ENCODE peak calls at places on chromosomes 6 and 20, in ten cellular contexts. One of them, this sample, is unnamed.

GRCh38 chr20:22305391-22305790 is 279.0 kb downstream of the FOXA2 start:
- DNase-seq in AG10803: no peak
- DNase-seq in fibroblast of pulmonary artery: no peak
- DNase-seq in AG04449: no peak
- DNase-seq in GM20000: no peak
- DNase-seq in lower lobe of right lung: no peak
- DNase-seq in kidney epithelial cell: no peak
- DNase-seq in MCF 10A: no peak
- DNase-seq in cardiac muscle cell: no peak
- DNase-seq in nephron progenitor cell: no peak
- DNase-seq in this sample: no peak

GRCh38 chr6:105326216-105326615 is 76.7 kb downstream of the PREP start:
- DNase-seq in nephron progenitor cell: no peak
- DNase-seq in lower lobe of right lung: no peak
- DNase-seq in AG10803: peak
- DNase-seq in AG04449: no peak
- DNase-seq in cardiac muscle cell: peak
- DNase-seq in kidney epithelial cell: no peak
- DNase-seq in GM20000: no peak
- DNase-seq in MCF 10A: peak
- DNase-seq in fibroblast of pulmonary artery: peak
- DNase-seq in this sample: no peak

GRCh38 chr20:60054716-60055371 is 96.6 kb downstream of the CDH26 start:
- DNase-seq in lower lobe of right lung: no peak
- DNase-seq in nephron progenitor cell: no peak
- DNase-seq in kidney epithelial cell: no peak
- DNase-seq in AG10803: no peak
- DNase-seq in fibroblast of pulmonary artery: no peak
- DNase-seq in AG04449: no peak
- DNase-seq in cardiac muscle cell: no peak
- DNase-seq in GM20000: no peak
- DNase-seq in MCF 10A: no peak
- DNase-seq in this sample: peak

GRCh38 chr6:82775361-82775760 is 290.3 kb downstream of the UBE3D start:
- DNase-seq in AG04449: no peak
- DNase-seq in GM20000: no peak
- DNase-seq in fibroblast of pulmonary artery: no peak
- DNase-seq in AG10803: peak
- DNase-seq in cardiac muscle cell: no peak
- DNase-seq in kidney epithelial cell: no peak
- DNase-seq in nephron progenitor cell: no peak
- DNase-seq in MCF 10A: no peak
- DNase-seq in lower lobe of right lung: no peak
- DNase-seq in this sample: no peak

GRCh38 chr6:169982461-169983386 is 231.3 kb downstream of the ERMARD start:
- DNase-seq in fibroblast of pulmonary artery: no peak
- DNase-seq in GM20000: no peak
- DNase-seq in kidney epithelial cell: no peak
- DNase-seq in cardiac muscle cell: no peak
- DNase-seq in nephron progenitor cell: no peak
- DNase-seq in AG04449: no peak
- DNase-seq in lower lobe of right lung: no peak
- DNase-seq in AG10803: no peak
- DNase-seq in MCF 10A: no peak
- DNase-seq in this sample: no peak

GRCh38 chr6:151005896-151006632 is 140.6 kb downstream of the MTHFD1L start:
- DNase-seq in cardiac muscle cell: peak
- DNase-seq in GM20000: no peak
- DNase-seq in kidney epithelial cell: no peak
- DNase-seq in nephron progenitor cell: no peak
- DNase-seq in fibroblast of pulmonary artery: no peak
- DNase-seq in MCF 10A: no peak
- DNase-seq in AG10803: no peak
- DNase-seq in AG04449: no peak
- DNase-seq in lower lobe of right lung: no peak
- DNase-seq in this sample: no peak

GRCh38 chr20:49392745-49393144 is 89.7 kb downstream of the KCNB1 start:
- DNase-seq in nephron progenitor cell: no peak
- DNase-seq in cardiac muscle cell: no peak
- DNase-seq in AG10803: no peak
- DNase-seq in AG04449: no peak
- DNase-seq in MCF 10A: no peak
- DNase-seq in lower lobe of right lung: no peak
- DNase-seq in fibroblast of pulmonary artery: no peak
- DNase-seq in kidney epithelial cell: no peak
- DNase-seq in GM20000: no peak
- DNase-seq in this sample: no peak

GRCh38 chr6:168301648-168302398 is 17.8 kb downstream of the DACT2 start:
- DNase-seq in MCF 10A: no peak
- DNase-seq in cardiac muscle cell: no peak
- DNase-seq in lower lobe of right lung: no peak
- DNase-seq in nephron progenitor cell: no peak
- DNase-seq in AG10803: no peak
- DNase-seq in AG04449: no peak
- DNase-seq in GM20000: no peak
- DNase-seq in kidney epithelial cell: peak
- DNase-seq in fibroblast of pulmonary artery: no peak
- DNase-seq in this sample: peak

GRCh38 chr6:1024587-1024986 is 287.3 kb upstream of the FOXQ1 start:
- DNase-seq in nephron progenitor cell: no peak
- DNase-seq in cardiac muscle cell: no peak
- DNase-seq in fibroblast of pulmonary artery: no peak
- DNase-seq in kidney epithelial cell: no peak
- DNase-seq in AG04449: peak
- DNase-seq in AG10803: peak
- DNase-seq in GM20000: no peak
- DNase-seq in lower lobe of right lung: no peak
- DNase-seq in MCF 10A: peak
- DNase-seq in this sample: peak

GRCh38 chr6:391559-392440 is at the start of gene IRF4:
- DNase-seq in lower lobe of right lung: no peak
- DNase-seq in MCF 10A: no peak
- DNase-seq in GM20000: peak
- DNase-seq in fibroblast of pulmonary artery: no peak
- DNase-seq in cardiac muscle cell: no peak
- DNase-seq in AG10803: no peak
- DNase-seq in kidney epithelial cell: no peak
- DNase-seq in AG04449: no peak
- DNase-seq in nephron progenitor cell: peak
- DNase-seq in this sample: no peak

GRCh38 chr20:11329271-11329670 is 588.4 kb upstream of the BTBD3 start:
- DNase-seq in GM20000: no peak
- DNase-seq in AG10803: no peak
- DNase-seq in kidney epithelial cell: no peak
- DNase-seq in cardiac muscle cell: no peak
- DNase-seq in AG04449: no peak
- DNase-seq in nephron progenitor cell: no peak
- DNase-seq in MCF 10A: no peak
- DNase-seq in lower lobe of right lung: no peak
- DNase-seq in fibroblast of pulmonary artery: no peak
- DNase-seq in this sample: no peak

GRCh38 chr6:132188865-132189264 is 212.4 kb downstream of the MOXD1 start:
- DNase-seq in lower lobe of right lung: no peak
- DNase-seq in GM20000: no peak
- DNase-seq in kidney epithelial cell: peak
- DNase-seq in cardiac muscle cell: peak
- DNase-seq in MCF 10A: peak
- DNase-seq in nephron progenitor cell: no peak
- DNase-seq in AG04449: no peak
- DNase-seq in AG10803: peak
- DNase-seq in fibroblast of pulmonary artery: peak
- DNase-seq in this sample: no peak

GRCh38 chr6:150573041-150573681 is 26.5 kb upstream of the PLEKHG1 start:
- DNase-seq in cardiac muscle cell: no peak
- DNase-seq in AG10803: no peak
- DNase-seq in GM20000: no peak
- DNase-seq in kidney epithelial cell: no peak
- DNase-seq in lower lobe of right lung: no peak
- DNase-seq in fibroblast of pulmonary artery: no peak
- DNase-seq in AG04449: no peak
- DNase-seq in MCF 10A: no peak
- DNase-seq in nephron progenitor cell: peak
- DNase-seq in this sample: no peak

GRCh38 chr6:37284781-37285180 is 26.8 kb upstream of the TMEM217 start:
- DNase-seq in cardiac muscle cell: no peak
- DNase-seq in lower lobe of right lung: no peak
- DNase-seq in GM20000: no peak
- DNase-seq in nephron progenitor cell: no peak
- DNase-seq in MCF 10A: no peak
- DNase-seq in AG10803: no peak
- DNase-seq in AG04449: no peak
- DNase-seq in fibroblast of pulmonary artery: no peak
- DNase-seq in kidney epithelial cell: no peak
- DNase-seq in this sample: peak

GRCh38 chr20:1474325-1474724 is 7.7 kb upstream of the NSFL1C start:
- DNase-seq in lower lobe of right lung: no peak
- DNase-seq in AG04449: no peak
- DNase-seq in cardiac muscle cell: no peak
- DNase-seq in MCF 10A: no peak
- DNase-seq in AG10803: no peak
- DNase-seq in kidney epithelial cell: no peak
- DNase-seq in nephron progenitor cell: no peak
- DNase-seq in fibroblast of pulmonary artery: no peak
- DNase-seq in GM20000: no peak
- DNase-seq in this sample: no peak
- TF ChIP-seq CTCF in lower lobe of right lung: no peak
- TF ChIP-seq CTCF in AG04449: no peak
- TF ChIP-seq CTCF in cardiac muscle cell: no peak
- TF ChIP-seq CTCF in MCF 10A: no peak
- TF ChIP-seq CTCF in AG10803: no peak
- TF ChIP-seq CTCF in kidney epithelial cell: no peak
- TF ChIP-seq CTCF in nephron progenitor cell: no peak
- TF ChIP-seq CTCF in fibroblast of pulmonary artery: no peak
- TF ChIP-seq CTCF in GM20000: no peak
- TF ChIP-seq CTCF in this sample: no peak

GRCh38 chr6:69180361-69181067 is 545.4 kb downstream of the ADGRB3 start:
- DNase-seq in kidney epithelial cell: no peak
- DNase-seq in lower lobe of right lung: no peak
- DNase-seq in AG04449: no peak
- DNase-seq in MCF 10A: no peak
- DNase-seq in fibroblast of pulmonary artery: no peak
- DNase-seq in AG10803: no peak
- DNase-seq in nephron progenitor cell: no peak
- DNase-seq in GM20000: no peak
- DNase-seq in cardiac muscle cell: no peak
- DNase-seq in this sample: no peak

GRCh38 chr6:69185276-69185675 is 550.2 kb downstream of the ADGRB3 start:
- DNase-seq in fibroblast of pulmonary artery: no peak
- DNase-seq in cardiac muscle cell: no peak
- DNase-seq in kidney epithelial cell: no peak
- DNase-seq in AG10803: no peak
- DNase-seq in nephron progenitor cell: no peak
- DNase-seq in GM20000: no peak
- DNase-seq in lower lobe of right lung: no peak
- DNase-seq in AG04449: no peak
- DNase-seq in MCF 10A: no peak
- DNase-seq in this sample: no peak

GRCh38 chr6:69181964-69182363 is 546.9 kb downstream of the ADGRB3 start:
- DNase-seq in kidney epithelial cell: no peak
- DNase-seq in lower lobe of right lung: no peak
- DNase-seq in AG04449: no peak
- DNase-seq in nephron progenitor cell: no peak
- DNase-seq in MCF 10A: no peak
- DNase-seq in GM20000: no peak
- DNase-seq in fibroblast of pulmonary artery: no peak
- DNase-seq in cardiac muscle cell: no peak
- DNase-seq in AG10803: no peak
- DNase-seq in this sample: no peak

GRCh38 chr6:69179681-69180080 is 544.6 kb downstream of the ADGRB3 start:
- DNase-seq in kidney epithelial cell: no peak
- DNase-seq in lower lobe of right lung: no peak
- DNase-seq in cardiac muscle cell: no peak
- DNase-seq in AG04449: no peak
- DNase-seq in GM20000: no peak
- DNase-seq in fibroblast of pulmonary artery: no peak
- DNase-seq in nephron progenitor cell: no peak
- DNase-seq in MCF 10A: peak
- DNase-seq in AG10803: no peak
- DNase-seq in this sample: no peak
- TF ChIP-seq CTCF in kidney epithelial cell: no peak
- TF ChIP-seq CTCF in lower lobe of right lung: no peak
- TF ChIP-seq CTCF in cardiac muscle cell: no peak
- TF ChIP-seq CTCF in AG04449: no peak
- TF ChIP-seq CTCF in GM20000: no peak
- TF ChIP-seq CTCF in fibroblast of pulmonary artery: no peak
- TF ChIP-seq CTCF in nephron progenitor cell: no peak
- TF ChIP-seq CTCF in MCF 10A: no peak
- TF ChIP-seq CTCF in AG10803: no peak
- TF ChIP-seq CTCF in this sample: no peak

DNA sequence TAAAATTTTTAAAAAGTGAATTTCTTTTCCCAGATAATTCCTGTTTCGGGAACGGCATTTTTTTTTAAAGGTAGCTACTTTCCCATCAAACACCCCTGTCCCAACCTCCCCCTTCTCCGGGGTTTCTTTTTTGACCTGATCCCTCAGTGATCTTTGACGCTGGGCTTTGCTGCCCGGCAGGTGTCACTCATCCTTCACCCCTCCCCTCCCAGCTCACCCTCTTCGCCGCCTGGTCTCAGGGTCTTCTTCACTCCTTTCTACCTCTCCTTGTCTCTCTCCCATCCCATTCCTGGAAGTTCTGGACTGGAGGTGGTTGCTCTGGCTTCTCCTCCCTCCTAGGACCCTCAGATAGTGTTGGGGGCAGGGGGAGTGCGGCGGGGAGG is 329 bp upstream of the GPR6 start:
- DNase-seq in cardiac muscle cell: no peak
- DNase-seq in AG04449: no peak
- DNase-seq in kidney epithelial cell: no peak
- DNase-seq in AG10803: no peak
- DNase-seq in nephron progenitor cell: no peak
- DNase-seq in lower lobe of right lung: no peak
- DNase-seq in GM20000: no peak
- DNase-seq in fibroblast of pulmonary artery: no peak
- DNase-seq in MCF 10A: no peak
- DNase-seq in this sample: no peak
- TF ChIP-seq CTCF in cardiac muscle cell: no peak
- TF ChIP-seq CTCF in AG04449: no peak
- TF ChIP-seq CTCF in kidney epithelial cell: no peak
- TF ChIP-seq CTCF in AG10803: no peak
- TF ChIP-seq CTCF in nephron progenitor cell: no peak
- TF ChIP-seq CTCF in lower lobe of right lung: no peak
- TF ChIP-seq CTCF in GM20000: no peak
- TF ChIP-seq CTCF in fibroblast of pulmonary artery: no peak
- TF ChIP-seq CTCF in MCF 10A: no peak
- TF ChIP-seq CTCF in this sample: no peak

DNA sequence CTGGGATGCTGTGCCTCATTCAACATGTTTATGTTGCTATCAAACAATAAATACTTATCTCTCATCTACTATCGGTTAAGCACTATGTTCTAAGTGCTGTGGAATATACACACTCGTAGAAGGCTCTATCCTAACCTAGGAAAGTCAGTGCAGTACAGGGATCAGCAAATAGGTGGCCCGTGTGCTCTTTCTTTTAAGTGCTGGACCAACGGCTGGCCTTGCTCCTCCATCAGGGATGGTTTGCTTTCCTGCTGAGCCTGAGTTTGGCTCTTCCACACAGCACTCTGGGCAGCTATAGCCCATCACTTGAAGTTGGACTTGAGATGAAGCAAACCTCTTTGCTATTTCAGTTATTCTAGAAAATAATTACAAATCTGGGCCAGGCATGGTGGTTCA is 66.9 kb upstream of the KCNK16 start:
- DNase-seq in AG04449: no peak
- DNase-seq in fibroblast of pulmonary artery: peak
- DNase-seq in GM20000: no peak
- DNase-seq in AG10803: no peak
- DNase-seq in cardiac muscle cell: peak
- DNase-seq in lower lobe of right lung: no peak
- DNase-seq in kidney epithelial cell: no peak
- DNase-seq in MCF 10A: peak
- DNase-seq in nephron progenitor cell: no peak
- DNase-seq in this sample: no peak
- TF ChIP-seq CTCF in AG04449: peak
- TF ChIP-seq CTCF in fibroblast of pulmonary artery: peak
- TF ChIP-seq CTCF in GM20000: peak
- TF ChIP-seq CTCF in AG10803: peak
- TF ChIP-seq CTCF in cardiac muscle cell: peak
- TF ChIP-seq CTCF in lower lobe of right lung: no peak
- TF ChIP-seq CTCF in kidney epithelial cell: peak
- TF ChIP-seq CTCF in MCF 10A: no peak
- TF ChIP-seq CTCF in nephron progenitor cell: peak
- TF ChIP-seq CTCF in this sample: peak

This sample was measured in osteocyte.